ENCODE peak calls at places on chromosome 4, in six cellular contexts. I, P, F, D, G and J are unnamed samples.

GRCh38 chr4:23373269-23373668 is 516.6 kb downstream of the PPARGC1A start:
- DNase-seq in I (peak), P (peak), F (no peak), D (peak), G (peak), J (no peak)

GRCh38 chr4:57405359-57405758 is 295.2 kb upstream of the IGFBP7 start:
- DNase-seq in I (peak), P (peak), F (no peak), D (no peak), G (no peak), J (peak)

GRCh38 chr4:61555789-61556188 is 355.7 kb downstream of the ADGRL3 start:
- DNase-seq in I (peak), P (peak), F (no peak), D (peak), G (peak), J (no peak)

GRCh38 chr4:8274772-8275241 is 5.3 kb downstream of the HTRA3 start:
- DNase-seq in I (peak), P (no peak), F (no peak), D (peak), G (peak), J (peak)

GRCh38 chr4:66829310-66829709 is 716.0 kb downstream of the CENPC start:
- DNase-seq in I (no peak), P (peak), F (no peak), D (no peak), G (no peak), J (no peak)

GRCh38 chr4:8250637-8251036 is 18.9 kb upstream of the HTRA3 start:
- DNase-seq in I (no peak), P (no peak), F (no peak), D (no peak), G (no peak), J (no peak)

GRCh38 chr4:184344435-184344834 is 126.8 kb upstream of the ENPP6 start:
- DNase-seq in I (no peak), P (no peak), F (no peak), D (no peak), G (no peak), J (no peak)

GRCh38 chr4:79042079-79042674 is 102.9 kb upstream of the PAQR3 start:
- DNase-seq in I (peak), P (peak), F (no peak), D (peak), G (peak), J (no peak)

GRCh38 chr4:53702334-53703266 is 111.3 kb upstream of the LNX1 start:
- DNase-seq in I (peak), P (peak), F (peak), D (no peak), G (peak), J (no peak)

DNA sequence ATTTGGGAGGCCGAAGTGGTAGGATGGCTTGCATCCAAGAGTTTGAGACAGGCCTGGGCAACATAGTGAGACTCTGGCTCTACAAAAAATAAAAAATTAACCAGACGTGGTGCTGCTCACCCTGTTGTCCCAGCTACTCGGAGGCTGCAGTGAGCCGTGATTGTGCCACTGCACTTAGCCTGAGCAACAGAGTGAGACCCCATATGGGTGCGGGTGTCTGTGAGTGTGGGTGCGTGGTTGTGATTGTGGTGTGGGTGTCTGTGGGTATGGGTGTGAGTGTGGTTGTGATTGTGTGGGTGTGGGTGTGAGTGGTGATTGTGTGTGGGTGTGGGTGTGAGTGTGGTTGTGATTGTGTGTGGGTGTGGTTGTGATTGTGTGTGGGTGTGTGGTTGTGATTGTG is 114.6 kb downstream of the UBE2K start:
- DNase-seq in I (no peak), P (no peak), F (no peak), D (no peak), G (no peak), J (no peak)
- TF ChIP-seq CTCF in I (no peak), P (no peak), F (no peak), D (no peak), G (no peak), J (no peak)

DNA sequence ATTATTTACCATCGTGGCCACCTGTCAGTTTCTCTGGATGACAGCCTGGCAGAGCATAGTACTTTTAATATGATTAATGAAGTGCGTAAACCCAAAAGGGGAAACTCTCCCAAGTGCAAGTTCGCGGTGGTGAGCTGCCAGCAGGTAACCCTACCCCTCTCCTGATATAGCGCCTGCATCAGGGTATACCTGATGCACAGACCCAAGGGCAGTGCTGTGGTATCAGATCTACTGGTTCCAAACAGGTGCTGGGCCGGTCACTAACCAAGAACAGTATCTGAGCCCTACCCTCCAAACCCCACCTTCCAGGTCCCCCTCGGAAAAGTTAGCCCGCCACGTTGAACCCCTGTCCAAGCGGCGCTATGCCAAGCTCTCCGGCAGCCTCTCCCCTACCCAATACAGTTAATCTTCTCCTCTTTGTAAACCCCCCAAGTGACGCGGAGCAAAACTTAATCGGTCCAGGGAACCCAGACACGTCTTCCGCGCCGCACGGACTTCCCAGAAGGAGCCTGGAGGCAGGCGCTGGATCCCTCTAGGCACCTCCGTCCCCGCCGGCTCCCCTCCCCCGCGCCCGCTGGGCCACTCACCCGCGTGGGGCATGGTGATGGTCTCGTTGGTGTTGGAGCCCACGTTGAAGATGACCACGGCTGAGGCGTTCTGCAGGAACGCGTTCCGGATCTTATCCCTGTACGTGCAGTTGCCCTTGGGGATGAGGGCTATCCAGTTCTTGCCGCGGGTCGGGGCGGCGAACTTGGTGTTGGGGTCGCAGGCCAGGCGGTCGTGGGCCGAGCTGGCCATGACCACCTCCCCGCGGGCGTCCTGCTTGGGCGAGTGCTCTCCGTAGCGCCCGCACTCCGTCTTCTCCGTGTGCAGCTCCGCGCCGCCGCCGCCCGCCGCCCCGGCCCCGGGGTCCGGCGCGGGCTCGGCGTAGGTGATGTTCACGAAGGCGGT is 1.3 kb downstream of the RNF150 start:
- DNase-seq in I (no peak), P (no peak), F (no peak), D (no peak), G (peak), J (no peak)
- TF ChIP-seq CTCF in I (no peak), P (no peak), F (no peak), D (no peak), G (no peak), J (no peak)

DNA sequence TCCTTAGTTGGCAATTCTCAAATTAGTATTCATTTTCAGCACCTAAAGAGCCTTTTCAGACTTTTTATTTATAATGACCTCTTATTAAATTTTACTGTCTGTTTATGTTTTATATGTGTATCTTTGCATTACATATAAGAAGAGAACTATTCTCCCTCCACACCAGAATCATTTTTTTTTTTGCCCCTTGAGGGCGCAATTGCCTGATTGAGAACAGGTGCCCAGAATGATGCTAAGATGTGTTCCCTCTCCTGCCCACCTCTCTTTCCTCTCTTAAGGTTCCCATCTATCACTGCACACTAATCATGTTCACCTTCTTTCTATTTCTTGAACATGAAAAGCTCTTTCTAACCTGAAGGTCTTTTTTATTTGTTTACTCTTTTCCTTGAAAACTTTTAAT is 44.2 kb upstream of the ADAM29 start:
- DNase-seq in I (no peak), P (peak), F (no peak), D (no peak), G (no peak), J (no peak)
- TF ChIP-seq CTCF in I (no peak), P (peak), F (peak), D (peak), G (no peak), J (peak)

GRCh38 chr4:69849969-69850368 is 10.0 kb downstream of the SULT1E1 start:
- DNase-seq in I (peak), P (no peak), F (no peak), D (no peak), G (no peak), J (no peak)

GRCh38 chr4:69843932-69844331 is 16.0 kb downstream of the SULT1E1 start:
- DNase-seq in I (peak), P (no peak), F (no peak), D (no peak), G (no peak), J (no peak)

GRCh38 chr4:69849297-69849696 is 10.6 kb downstream of the SULT1E1 start:
- DNase-seq in I (peak), P (no peak), F (no peak), D (no peak), G (no peak), J (no peak)

GRCh38 chr4:69843301-69843700 is 16.6 kb downstream of the SULT1E1 start:
- DNase-seq in I (no peak), P (no peak), F (no peak), D (no peak), G (no peak), J (no peak)

GRCh38 chr4:69848028-69848427 is 11.9 kb downstream of the SULT1E1 start:
- DNase-seq in I (peak), P (no peak), F (no peak), D (no peak), G (no peak), J (no peak)
- TF ChIP-seq CTCF in I (no peak), P (no peak), F (no peak), D (no peak), G (no peak), J (no peak)

GRCh38 chr4:31793907-31794306 is 1073.7 kb downstream of the PCDH7 start:
- DNase-seq in I (peak), P (peak), F (no peak), D (no peak), G (no peak), J (no peak)
- TF ChIP-seq CTCF in I (peak), P (peak), F (peak), D (peak), G (peak), J (peak)

GRCh38 chr4:26459054-26459755 is 31.1 kb downstream of the CCKAR start:
- DNase-seq in I (peak), P (peak), F (no peak), D (peak), G (peak), J (peak)
- TF ChIP-seq CTCF in I (peak), P (peak), F (peak), D (peak), G (peak), J (peak)

DNA sequence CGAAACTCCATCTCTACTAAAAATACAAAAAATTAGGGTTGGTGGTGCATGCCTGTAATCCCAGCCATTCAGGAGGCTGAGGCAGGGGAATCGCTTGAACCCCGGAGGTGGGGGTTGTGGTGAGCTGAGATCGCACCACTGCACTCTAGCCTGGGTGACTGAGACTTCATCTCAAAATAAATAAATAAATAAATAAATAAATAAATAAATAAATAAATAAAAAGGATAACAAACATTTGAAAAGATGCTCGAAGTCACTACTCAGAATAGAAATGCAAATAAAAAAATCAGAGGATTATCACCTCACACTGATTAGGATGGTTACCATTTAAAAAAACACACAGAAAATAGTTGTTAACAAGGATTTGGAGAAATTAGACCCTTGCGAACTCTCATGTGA is 73.8 kb downstream of the LARP1B start:
- DNase-seq in I (no peak), P (no peak), F (no peak), D (no peak), G (no peak), J (no peak)
- TF ChIP-seq CTCF in I (no peak), P (no peak), F (no peak), D (no peak), G (no peak), J (no peak)